ENCODE peak calls at places on chromosomes 3 and 15, in nine cellular contexts. Y is AG08396; H is T-helper 9 cell; Q is NCI-H748 treated with DMSO at 0.1 percent for 48 hours; R is activated T-cell treated with anti-CD3 and anti-CD28 coated beads, Interleukin-2, amount 50 U/mL, for 1 hour; Z is IMR-90; T is natural killer cell treated with Interleukin-12 subunit alpha and Interleukin-12 subunit beta and Interleukin-15 and Interleukin-18, amount 100 ng/mL, for 72 hours; W is activated naive CD4-positive, alpha-beta T cell treated with anti-CD3 and anti-CD28 coated beads, Interleukin-2, amount 10 ng/mL, durations not matched to agents 7 days and 5 days; V is SHP77. J is an unnamed sample.

GRCh38 chr15:40282870-40283614 is at the start of gene ANKRD63:
- DNase-seq in Y (peak; percentile 50), H (peak; percentile 29), Q (no peak), R (peak; percentile 61), Z (no peak), T (no peak), W (peak; percentile 60), V (no peak), J (peak; percentile 36)

GRCh38 chr3:120689395-120689794 is 7.4 kb upstream of the HGD start:
- DNase-seq in Y (no peak), H (no peak), Q (peak; percentile 36), R (no peak), Z (no peak), T (no peak), W (no peak), V (no peak), J (no peak)

GRCh38 chr15:28886431-28887343 is 913 bp downstream of the APBA2 start:
- DNase-seq in Y (no peak), H (no peak), Q (no peak), R (peak; percentile 46), Z (no peak), T (peak; percentile 59), W (peak; percentile 36), V (peak; percentile 7), J (no peak)

GRCh38 chr3:151838574-151839312 is 24.8 kb downstream of the AADAC start:
- DNase-seq in Y (peak; percentile 44), H (no peak), Q (peak; percentile 67), R (no peak), Z (peak; percentile 88), T (no peak), W (peak; percentile 47), V (peak; percentile 77), J (peak; percentile 33)

GRCh38 chr15:48557335-48557734 is 88.2 kb downstream of the FBN1 start:
- DNase-seq in Y (no peak), H (no peak), Q (no peak), R (no peak), Z (no peak), T (no peak), W (no peak), V (no peak), J (no peak)

GRCh38 chr3:187736418-187736871 is 8.8 kb downstream of the BCL6 start:
- DNase-seq in Y (peak; percentile 59), H (no peak), Q (no peak), R (no peak), Z (peak; percentile 74), T (peak; percentile 80), W (no peak), V (no peak), J (no peak)

GRCh38 chr3:152021951-152022461 is 148.6 kb downstream of the SUCNR1 start:
- DNase-seq in Y (peak; percentile 2), H (no peak), Q (no peak), R (no peak), Z (peak; percentile 32), T (no peak), W (no peak), V (no peak), J (no peak)

GRCh38 chr3:196219194-196219969 is 3.0 kb downstream of the SLC51A start:
- DNase-seq in Y (peak; percentile 89), H (peak; percentile 43), Q (peak; percentile 29), R (peak; percentile 67), Z (peak; percentile 88), T (no peak), W (peak; percentile 82), V (peak; percentile 36), J (peak; percentile 71)

GRCh38 chr15:99433757-99434211 is 132.0 kb upstream of the MEF2A start:
- DNase-seq in Y (no peak), H (no peak), Q (no peak), R (no peak), Z (no peak), T (no peak), W (peak; percentile 15), V (no peak), J (no peak)

GRCh38 chr3:35946121-35946856 is 307.0 kb downstream of the ARPP21 start:
- DNase-seq in Y (no peak), H (no peak), Q (no peak), R (no peak), Z (peak; percentile 28), T (no peak), W (no peak), V (peak; percentile 11), J (no peak)

GRCh38 chr3:182967218-182968204 is 12.8 kb downstream of the DCUN1D1 start:
- DNase-seq in Y (no peak), H (no peak), Q (no peak), R (no peak), Z (no peak), T (no peak), W (peak; percentile 32), V (no peak), J (peak; percentile 42)

GRCh38 chr15:40823572-40824343 is 4.8 kb downstream of the PPP1R14D start:
- DNase-seq in Y (no peak), H (no peak), Q (peak; percentile 2), R (no peak), Z (no peak), T (no peak), W (no peak), V (no peak), J (no peak)

GRCh38 chr3:193794002-193794835 is 201.2 kb downstream of the OPA1 start:
- DNase-seq in Y (no peak), H (no peak), Q (no peak), R (no peak), Z (no peak), T (no peak), W (no peak), V (no peak), J (no peak)

GRCh38 chr15:37204698-37205097 is 104.3 kb upstream of the MEIS2 start:
- DNase-seq in Y (no peak), H (no peak), Q (no peak), R (no peak), Z (no peak), T (no peak), W (no peak), V (no peak), J (no peak)

GRCh38 chr15:66387176-66388056 is 704 bp downstream of the MAP2K1 start:
- DNase-seq in Y (peak; percentile 77), H (peak; percentile 58), Q (peak; percentile 5), R (peak; percentile 76), Z (peak; percentile 83), T (peak; percentile 85), W (peak; percentile 72), V (peak; percentile 78), J (peak; percentile 71)

GRCh38 chr3:122992628-122993570 is 34.7 kb downstream of the SEMA5B start:
- DNase-seq in Y (no peak), H (no peak), Q (no peak), R (no peak), Z (no peak), T (no peak), W (no peak), V (no peak), J (no peak)

GRCh38 chr3:46417120-46417510 is 10.1 kb downstream of the CCRL2 start:
- DNase-seq in Y (no peak), H (no peak), Q (no peak), R (no peak), Z (no peak), T (peak; percentile 10), W (no peak), V (no peak), J (no peak)

GRCh38 chr3:69290430-69290829 is 95.5 kb downstream of the FRMD4B start:
- DNase-seq in Y (no peak), H (no peak), Q (no peak), R (no peak), Z (no peak), T (no peak), W (no peak), V (no peak), J (no peak)

GRCh38 chr3:52286777-52287110 is 884 bp upstream of the GLYCTK start:
- DNase-seq in Y (no peak), H (no peak), Q (no peak), R (no peak), Z (no peak), T (no peak), W (no peak), V (no peak), J (no peak)

GRCh38 chr3:170745211-170745718 is 124.7 kb downstream of the RPL22L1 start:
- DNase-seq in Y (no peak), H (no peak), Q (no peak), R (no peak), Z (peak; percentile 73), T (no peak), W (no peak), V (no peak), J (no peak)

GRCh38 chr3:146160233-146160963 is 586 bp downstream of the PLOD2 start:
- DNase-seq in Y (peak; percentile 73), H (no peak), Q (peak; percentile 42), R (no peak), Z (peak; percentile 79), T (no peak), W (no peak), V (peak; percentile 81), J (peak; percentile 17)

GRCh38 chr15:56792211-56792610 is 58.9 kb upstream of the ZNF280D start:
- DNase-seq in Y (no peak), H (no peak), Q (no peak), R (no peak), Z (peak; percentile 4), T (no peak), W (no peak), V (no peak), J (no peak)

GRCh38 chr3:45509038-45509767 is 85.3 kb upstream of the LIMD1 start:
- DNase-seq in Y (peak; percentile 77), H (no peak), Q (no peak), R (no peak), Z (peak; percentile 99), T (no peak), W (no peak), V (no peak), J (no peak)

GRCh38 chr15:98391131-98391530 is 257.2 kb upstream of the IGF1R start:
- DNase-seq in Y (no peak), H (no peak), Q (no peak), R (no peak), Z (no peak), T (no peak), W (no peak), V (no peak), J (no peak)

GRCh38 chr3:184241447-184242296 is 7.1 kb downstream of the ALG3 start:
- DNase-seq in Y (peak; percentile 47), H (no peak), Q (no peak), R (no peak), Z (peak; percentile 21), T (no peak), W (peak; percentile 35), V (peak; percentile 66), J (no peak)

GRCh38 chr3:125051205-125051604 is 4.6 kb downstream of the HEG1 start:
- DNase-seq in Y (no peak), H (no peak), Q (no peak), R (no peak), Z (no peak), T (no peak), W (no peak), V (no peak), J (no peak)

GRCh38 chr15:67175643-67176071 is 78.8 kb downstream of the AAGAB start:
- DNase-seq in Y (no peak), H (no peak), Q (no peak), R (no peak), Z (peak; percentile 69), T (peak; percentile 85), W (no peak), V (no peak), J (no peak)

GRCh38 chr3:71101014-71101413 is 482.5 kb downstream of the FOXP1 start:
- DNase-seq in Y (peak; percentile 17), H (no peak), Q (no peak), R (no peak), Z (peak; percentile 81), T (no peak), W (no peak), V (no peak), J (no peak)

GRCh38 chr3:31220431-31220830 is 312.3 kb upstream of the STT3B start:
- DNase-seq in Y (no peak), H (no peak), Q (no peak), R (no peak), Z (no peak), T (no peak), W (no peak), V (no peak), J (no peak)

J was measured in activated CD4-positive, alpha-beta memory T cell treated with anti-CD3 and anti-CD28 coated beads, Interleukin-2, amount 10 ng/mL, durations not matched to agents 7 days and 5 days.